ENCODE peak calls at places on chromosomes 16 and 17, in four cellular contexts. One of them, this sample, is unnamed. For H3K4me1, the result is how much of the 10 kb centered on the place peaks cover.

GRCh38 chr17:70239391-70239826 is 70.1 kb downstream of the KCNJ2 start:
- DNase-seq in heart left ventricle: no peak
- DNase-seq in suprapubic skin: no peak
- DNase-seq in testis: no peak
- DNase-seq in this sample: no peak

GRCh38 chr17:61806941-61807340 is 56.4 kb downstream of the BRIP1 start:
- DNase-seq in heart left ventricle: no peak
- DNase-seq in suprapubic skin: no peak
- DNase-seq in testis: no peak
- DNase-seq in this sample: no peak

GRCh38 chr17:29124135-29124930 is 55.9 kb downstream of the MYO18A start:
- DNase-seq in heart left ventricle: no peak
- DNase-seq in suprapubic skin: no peak
- DNase-seq in testis: peak
- DNase-seq in this sample: no peak

GRCh38 chr16:86044881-86045600 is 146.1 kb downstream of the IRF8 start:
- DNase-seq in heart left ventricle: no peak
- DNase-seq in suprapubic skin: peak
- DNase-seq in testis: no peak
- DNase-seq in this sample: no peak

GRCh38 chr17:79785900-79786810 is 8.2 kb downstream of the CBX2 start:
- DNase-seq in heart left ventricle: peak
- DNase-seq in suprapubic skin: no peak
- DNase-seq in testis: no peak
- DNase-seq in this sample: no peak

GRCh38 chr16:77359065-77359502 is 75.8 kb downstream of the ADAMTS18 start:
- DNase-seq in heart left ventricle: no peak
- DNase-seq in suprapubic skin: no peak
- DNase-seq in testis: no peak
- DNase-seq in this sample: no peak

GRCh38 chr17:46777943-46778915 is 40.3 kb downstream of the WNT3 start:
- DNase-seq in heart left ventricle: no peak
- DNase-seq in suprapubic skin: no peak
- DNase-seq in testis: no peak
- DNase-seq in this sample: no peak

GRCh38 chr17:66221755-66222530 is 7.3 kb downstream of the APOH start:
- DNase-seq in heart left ventricle: no peak
- DNase-seq in suprapubic skin: no peak
- DNase-seq in testis: no peak
- DNase-seq in this sample: no peak

GRCh38 chr17:81722184-81723120 is 10.4 kb downstream of the SLC25A10 start:
- DNase-seq in heart left ventricle: peak
- DNase-seq in suprapubic skin: peak
- DNase-seq in testis: no peak
- DNase-seq in this sample: no peak

GRCh38 chr17:17494499-17495447 is 1.4 kb downstream of the RASD1 start:
- DNase-seq in heart left ventricle: peak
- DNase-seq in suprapubic skin: peak
- DNase-seq in testis: peak
- DNase-seq in this sample: peak

GRCh38 chr17:50943575-50943933 is 77.4 kb upstream of the TOB1 start:
- DNase-seq in heart left ventricle: no peak
- DNase-seq in suprapubic skin: peak
- DNase-seq in testis: peak
- DNase-seq in this sample: peak

GRCh38 chr17:58316260-58316960 is 12.2 kb downstream of the TSPOAP1 start:
- DNase-seq in heart left ventricle: no peak
- DNase-seq in suprapubic skin: peak
- DNase-seq in testis: no peak
- DNase-seq in this sample: no peak

GRCh38 chr17:76726231-76726765 is at the start of gene JMJD6:
- DNase-seq in heart left ventricle: peak
- DNase-seq in suprapubic skin: peak
- DNase-seq in testis: peak
- DNase-seq in this sample: peak

GRCh38 chr16:80971814-80972213 is 34.9 kb downstream of the CMC2 start:
- DNase-seq in heart left ventricle: no peak
- DNase-seq in suprapubic skin: no peak
- DNase-seq in testis: no peak
- DNase-seq in this sample: no peak

GRCh38 chr16:80966617-80967016 is 40.1 kb downstream of the CMC2 start:
- DNase-seq in heart left ventricle: no peak
- DNase-seq in suprapubic skin: no peak
- DNase-seq in testis: no peak
- DNase-seq in this sample: no peak

GRCh38 chr16:80969114-80969484 is 37.6 kb downstream of the CMC2 start:
- DNase-seq in heart left ventricle: no peak
- DNase-seq in suprapubic skin: no peak
- DNase-seq in testis: no peak
- DNase-seq in this sample: no peak

GRCh38 chr16:80972611-80973010 is 34.1 kb downstream of the CMC2 start:
- DNase-seq in heart left ventricle: no peak
- DNase-seq in suprapubic skin: no peak
- DNase-seq in testis: no peak
- DNase-seq in this sample: no peak

DNA sequence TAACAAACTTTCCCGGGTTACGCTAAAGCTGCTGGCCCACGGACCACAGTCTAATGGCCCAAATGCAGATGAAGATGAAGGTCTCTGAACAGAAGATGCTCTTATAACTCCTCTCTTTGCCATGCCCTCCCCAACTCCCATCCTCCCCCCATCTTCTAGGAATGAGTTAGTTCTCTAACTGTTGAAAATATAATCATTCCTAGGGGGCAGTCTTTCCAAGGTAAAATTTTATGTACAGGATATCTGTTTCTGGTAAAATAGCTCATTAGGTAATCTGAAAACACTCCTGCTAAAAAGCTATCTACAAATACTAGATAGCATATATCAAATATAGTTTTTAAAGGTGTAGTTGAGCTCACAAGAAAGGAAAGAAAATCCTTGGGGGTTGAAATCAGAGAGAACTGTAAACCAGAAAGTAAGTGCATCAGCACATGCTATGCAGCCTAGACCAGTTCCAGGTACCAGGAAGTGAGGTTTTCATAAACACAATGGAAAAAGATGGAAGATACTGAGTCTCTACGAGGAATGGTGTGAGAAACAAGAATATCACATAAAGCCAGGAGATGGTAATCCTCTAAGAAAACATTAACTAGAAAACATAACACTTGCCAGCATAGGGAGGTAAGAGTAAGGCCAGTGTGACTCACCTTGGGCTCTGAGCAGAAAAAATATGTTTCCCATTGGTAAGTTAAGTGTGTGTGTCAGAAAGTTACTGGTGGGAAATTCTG is 38.1 kb downstream of the CMC2 start:
- DNase-seq in heart left ventricle: no peak
- DNase-seq in suprapubic skin: no peak
- DNase-seq in testis: no peak
- DNase-seq in this sample: no peak
- TF ChIP-seq CTCF in heart left ventricle: no peak
- TF ChIP-seq CTCF in suprapubic skin: no peak
- TF ChIP-seq CTCF in testis: no peak
- TF ChIP-seq CTCF in this sample: no peak

GRCh38 chr17:5044630-5045029 is 9.4 kb upstream of the SLC52A1 start:
- DNase-seq in heart left ventricle: no peak
- DNase-seq in suprapubic skin: no peak
- DNase-seq in testis: no peak
- DNase-seq in this sample: no peak

GRCh38 chr17:5050281-5050680 is 15.1 kb upstream of the SLC52A1 start:
- DNase-seq in heart left ventricle: no peak
- DNase-seq in suprapubic skin: no peak
- DNase-seq in testis: no peak
- DNase-seq in this sample: no peak

GRCh38 chr17:5047446-5047845 is 12.2 kb upstream of the SLC52A1 start:
- DNase-seq in heart left ventricle: no peak
- DNase-seq in suprapubic skin: no peak
- DNase-seq in testis: no peak
- DNase-seq in this sample: no peak

GRCh38 chr17:5045496-5045895 is 10.3 kb upstream of the SLC52A1 start:
- DNase-seq in heart left ventricle: no peak
- DNase-seq in suprapubic skin: no peak
- DNase-seq in testis: no peak
- DNase-seq in this sample: no peak

DNA sequence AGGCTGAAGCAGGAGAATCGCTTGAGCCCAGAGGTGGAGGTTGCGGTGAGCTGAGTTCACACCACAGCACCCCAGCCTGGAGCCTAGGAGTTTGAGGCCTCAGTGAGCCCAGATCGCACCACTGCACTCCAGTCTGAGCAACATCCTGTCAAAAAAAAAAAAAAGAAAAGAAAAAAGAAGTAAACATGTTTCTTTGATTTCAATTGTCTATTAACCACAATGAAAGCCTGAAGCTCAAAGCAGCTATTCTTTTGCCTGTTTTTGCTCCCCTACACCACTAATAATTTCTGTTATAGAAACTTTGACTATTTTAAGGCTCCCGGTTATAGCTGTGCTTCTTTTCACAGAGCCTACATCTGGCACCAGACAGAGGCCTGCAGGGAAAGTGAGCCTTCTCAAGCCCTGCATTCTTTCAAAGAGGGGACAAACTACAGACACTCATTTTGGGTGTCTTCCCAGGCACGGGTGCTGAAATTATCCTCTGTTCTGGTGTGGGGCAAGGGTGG is 14.1 kb upstream of the SLC52A1 start:
- DNase-seq in heart left ventricle: no peak
- DNase-seq in suprapubic skin: no peak
- DNase-seq in testis: no peak
- DNase-seq in this sample: no peak
- H3K4me1 ChIP-seq in heart left ventricle: under half
- H3K4me1 ChIP-seq in suprapubic skin: under half
- H3K4me1 ChIP-seq in testis: under half
- H3K4me1 ChIP-seq in this sample: under half

DNA sequence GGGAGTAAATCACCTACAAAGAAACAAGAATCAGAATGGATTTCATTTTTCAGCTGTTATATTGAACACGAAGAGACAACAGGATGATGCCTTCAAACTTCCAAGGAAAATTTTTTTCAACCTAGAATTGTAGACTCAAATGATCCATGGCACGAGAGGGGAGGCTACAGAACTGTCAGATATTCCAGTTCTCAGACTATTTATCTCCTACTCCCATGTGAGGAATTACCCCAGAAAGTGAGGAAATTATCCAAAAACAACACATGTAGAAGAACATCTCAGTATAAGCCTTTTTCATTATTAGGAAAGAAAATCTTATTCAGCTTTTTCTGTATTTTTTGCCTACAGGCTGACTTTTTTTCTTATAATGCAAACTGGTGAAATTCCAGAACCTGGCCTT is 5.5 kb upstream of the ASGR2 start:
- DNase-seq in heart left ventricle: no peak
- DNase-seq in suprapubic skin: no peak
- DNase-seq in testis: no peak
- DNase-seq in this sample: no peak
- H3K4me3 ChIP-seq in heart left ventricle: no peak
- H3K4me3 ChIP-seq in suprapubic skin: no peak
- H3K4me3 ChIP-seq in testis: no peak
- H3K4me3 ChIP-seq in this sample: no peak

DNA sequence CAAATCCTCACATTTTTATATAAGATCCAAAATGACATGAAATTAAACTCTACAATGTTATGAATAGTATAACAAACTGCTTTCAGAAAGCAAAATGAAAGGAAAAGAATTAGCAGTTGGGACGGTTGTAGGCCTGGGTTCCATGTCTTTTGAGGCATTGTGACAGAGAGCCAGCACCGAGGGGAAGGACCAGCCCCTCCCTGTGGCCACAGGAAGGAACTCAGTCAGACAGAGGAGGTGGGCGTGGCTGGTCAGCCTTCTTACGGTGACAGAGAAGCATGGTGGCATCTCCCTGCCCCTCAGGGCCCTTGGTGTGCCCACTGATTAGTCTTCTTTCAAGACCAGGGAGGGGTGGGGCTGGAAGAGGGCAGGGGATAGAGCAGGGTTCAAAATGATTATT is 5.7 kb downstream of the ZNF319 start:
- DNase-seq in heart left ventricle: peak
- DNase-seq in suprapubic skin: no peak
- DNase-seq in testis: peak
- DNase-seq in this sample: peak
- TF ChIP-seq CTCF in heart left ventricle: peak
- TF ChIP-seq CTCF in suprapubic skin: peak
- TF ChIP-seq CTCF in testis: peak
- TF ChIP-seq CTCF in this sample: peak

DNA sequence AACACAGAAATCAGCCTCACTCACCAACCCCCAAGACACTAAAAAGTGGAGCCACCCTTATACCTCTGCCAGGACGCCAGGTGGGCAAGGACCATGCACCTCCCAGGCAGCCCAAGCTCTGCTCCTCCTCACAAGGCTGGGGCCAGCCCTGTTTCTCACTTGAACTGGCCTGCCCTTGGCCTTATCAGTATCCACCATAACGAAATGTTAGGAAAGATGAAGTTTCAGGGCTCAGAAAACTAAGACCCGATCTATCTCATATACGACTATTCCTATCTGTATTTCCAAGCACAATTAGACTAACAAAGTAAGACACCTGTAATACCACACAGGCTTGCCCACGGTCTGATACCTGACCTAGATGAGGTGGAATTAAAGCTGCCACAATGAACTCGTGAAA is 6.9 kb downstream of the FBXO31 start:
- DNase-seq in heart left ventricle: no peak
- DNase-seq in suprapubic skin: no peak
- DNase-seq in testis: no peak
- DNase-seq in this sample: no peak
- H3K4me1 ChIP-seq in heart left ventricle: half or more
- H3K4me1 ChIP-seq in suprapubic skin: under half
- H3K4me1 ChIP-seq in testis: under half
- H3K4me1 ChIP-seq in this sample: half or more

GRCh38 chr17:2709173-2709661 is 2.3 kb downstream of the CLUH start:
- DNase-seq in heart left ventricle: no peak
- DNase-seq in suprapubic skin: peak
- DNase-seq in testis: peak
- DNase-seq in this sample: peak

GRCh38 chr17:2707721-2708584 is 3.6 kb downstream of the CLUH start:
- DNase-seq in heart left ventricle: peak
- DNase-seq in suprapubic skin: no peak
- DNase-seq in testis: peak
- DNase-seq in this sample: peak

GRCh38 chr17:2710075-2710803 is 1.3 kb downstream of the CLUH start:
- DNase-seq in heart left ventricle: no peak
- DNase-seq in suprapubic skin: peak
- DNase-seq in testis: no peak
- DNase-seq in this sample: no peak

GRCh38 chr17:2706911-2707510 is 4.6 kb downstream of the CLUH start:
- DNase-seq in heart left ventricle: no peak
- DNase-seq in suprapubic skin: no peak
- DNase-seq in testis: no peak
- DNase-seq in this sample: peak

DNA sequence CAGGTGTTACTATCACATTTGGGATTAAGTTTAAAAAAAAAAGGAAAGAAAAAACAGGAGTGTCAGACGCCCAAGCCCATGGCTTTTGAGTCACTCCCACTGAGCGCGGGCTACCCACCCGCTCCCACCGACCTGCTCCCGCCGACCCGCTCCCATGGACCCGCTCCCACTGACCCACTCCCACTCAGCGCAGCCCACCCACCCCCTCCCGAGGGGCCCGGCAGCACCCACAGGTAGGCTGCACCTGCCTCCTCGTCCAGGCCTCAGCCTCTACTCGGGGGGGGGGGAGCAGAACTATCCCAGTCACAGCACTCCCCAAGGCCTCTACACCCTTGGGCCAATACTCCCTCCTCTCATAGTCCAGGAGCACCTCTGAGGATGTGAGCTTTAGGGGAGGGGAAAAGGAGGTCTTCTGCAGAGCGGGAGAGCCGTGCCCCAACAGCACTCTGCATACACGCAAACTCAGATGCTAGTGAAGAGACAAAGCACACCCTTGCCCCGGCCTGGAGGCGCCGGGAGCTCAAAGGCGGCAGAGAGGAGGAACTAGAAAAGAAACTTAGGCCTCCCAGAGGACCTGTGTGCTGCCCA is 2.9 kb downstream of the CLUH start:
- DNase-seq in heart left ventricle: no peak
- DNase-seq in suprapubic skin: no peak
- DNase-seq in testis: no peak
- DNase-seq in this sample: peak
- H3K4me3 ChIP-seq in heart left ventricle: peak
- H3K4me3 ChIP-seq in suprapubic skin: peak
- H3K4me3 ChIP-seq in testis: peak
- H3K4me3 ChIP-seq in this sample: peak